ENCODE peak calls at places on chromosomes 16 and 17, in six cellular contexts. E is Peyer's patch, O is BE2C, Z is GM23338, Y is hepatocyte, Q is A549. I is an unnamed sample.

GRCh38 chr17:64295146-64295545 is 32.1 kb upstream of the TEX2 start:
- DNase-seq in E (no peak), O (no peak), Z (no peak), Y (no peak), Q (no peak), I (no peak)

GRCh38 chr17:42989726-42990652 is 8.2 kb upstream of the RPL27 start:
- DNase-seq in E (no peak), O (no peak), Z (no peak), Y (no peak), Q (peak; percentile 64), I (no peak)

GRCh38 chr16:48950184-48950583 is 331.5 kb downstream of the CBLN1 start:
- DNase-seq in E (no peak), O (no peak), Z (no peak), Y (no peak), Q (no peak), I (no peak)

GRCh38 chr16:2530629-2531318 is 434 bp downstream of the CEMP1 start:
- DNase-seq in E (peak; percentile 52), O (no peak), Z (no peak), Y (peak; percentile 10), Q (no peak), I (no peak)

GRCh38 chr17:49343273-49343672 is 18.8 kb downstream of the ZNF652 start:
- DNase-seq in E (no peak), O (no peak), Z (no peak), Y (no peak), Q (no peak), I (no peak)

GRCh38 chr17:40558651-40559015 is 6.6 kb downstream of the CCR7 start:
- DNase-seq in E (no peak), O (no peak), Z (no peak), Y (no peak), Q (no peak), I (no peak)

GRCh38 chr16:82621796-82622195 is 5.0 kb upstream of the CDH13 start:
- DNase-seq in E (no peak), O (no peak), Z (peak; percentile 13), Y (no peak), Q (no peak), I (no peak)

GRCh38 chr17:38604479-38605229 is 1.1 kb downstream of the SRCIN1 start:
- DNase-seq in E (no peak), O (peak; percentile 57), Z (peak; percentile 82), Y (peak; percentile 44), Q (peak; percentile 48), I (peak; percentile 48)

GRCh38 chr17:81516439-81516838 is 3.8 kb upstream of the ACTG1 start:
- DNase-seq in E (peak; percentile 44), O (no peak), Z (no peak), Y (no peak), Q (no peak), I (no peak)

GRCh38 chr17:35726609-35727460 is 4.6 kb upstream of the RASL10B start:
- DNase-seq in E (peak; percentile 75), O (peak; percentile 94), Z (peak; percentile 44), Y (peak; percentile 86), Q (no peak), I (peak; percentile 65)

GRCh38 chr17:27762527-27763305 is 37.6 kb downstream of the NOS2 start:
- DNase-seq in E (no peak), O (no peak), Z (peak; percentile 68), Y (peak; percentile 48), Q (peak; percentile 48), I (peak; percentile 71)

GRCh38 chr17:48494335-48494734 is 36.5 kb downstream of the HOXB1 start:
- DNase-seq in E (no peak), O (no peak), Z (no peak), Y (no peak), Q (no peak), I (no peak)

GRCh38 chr16:23423496-23424049 is 29.4 kb downstream of the COG7 start:
- DNase-seq in E (peak; percentile 85), O (peak; percentile 10), Z (peak; percentile 41), Y (peak; percentile 39), Q (peak; percentile 93), I (no peak)

GRCh38 chr16:28140788-28141618 is 70.8 kb downstream of the XPO6 start:
- DNase-seq in E (peak; percentile 82), O (no peak), Z (peak; percentile 24), Y (no peak), Q (no peak), I (no peak)

GRCh38 chr17:81052199-81052997 is 17.4 kb downstream of the BAIAP2 start:
- DNase-seq in E (no peak), O (peak; percentile 83), Z (no peak), Y (no peak), Q (no peak), I (no peak)

GRCh38 chr17:58520843-58521430 is 6.5 kb upstream of the MTMR4 start:
- DNase-seq in E (no peak), O (peak; percentile 57), Z (peak; percentile 83), Y (peak; percentile 51), Q (peak; percentile 58), I (no peak)

GRCh38 chr17:27226611-27227234 is 67.2 kb upstream of the WSB1 start:
- DNase-seq in E (peak; percentile 74), O (no peak), Z (no peak), Y (peak; percentile 38), Q (peak; percentile 73), I (no peak)

GRCh38 chr17:36203335-36203734 is 6.8 kb upstream of the CCL3L1 start:
- DNase-seq in E (no peak), O (no peak), Z (no peak), Y (no peak), Q (no peak), I (no peak)

GRCh38 chr17:18069101-18069500 is 18.6 kb upstream of the DRG2 start:
- DNase-seq in E (no peak), O (no peak), Z (no peak), Y (no peak), Q (no peak), I (no peak)

GRCh38 chr17:77670125-77670524 is 288.4 kb upstream of the TNRC6C start:
- DNase-seq in E (no peak), O (no peak), Z (no peak), Y (no peak), Q (no peak), I (no peak)

GRCh38 chr17:15279011-15279477 is 13.9 kb upstream of the PMP22 start:
- DNase-seq in E (no peak), O (no peak), Z (no peak), Y (peak; percentile 55), Q (peak; percentile 96), I (no peak)

GRCh38 chr17:13597723-13598347 is 3.9 kb downstream of the HS3ST3A1 start:
- DNase-seq in E (peak; percentile 60), O (peak; percentile 11), Z (peak; percentile 46), Y (peak; percentile 64), Q (peak; percentile 59), I (no peak)
- TF ChIP-seq CTCF in E (peak; percentile 69), O (peak; percentile 74), Z (peak; percentile 74), Y (peak; percentile 84), Q (peak; percentile 87), I (peak; percentile 42)

GRCh38 chr16:46747777-46748651 is at the start of gene MYLK3:
- DNase-seq in E (peak; percentile 27), O (no peak), Z (peak; percentile 78), Y (peak; percentile 36), Q (no peak), I (peak; percentile 79)
- H3K4me3 ChIP-seq in E (no peak within 1 kb of the TSS), O (no peak within 1 kb of the TSS), Z (no peak within 1 kb of the TSS), Y (no peak within 1 kb of the TSS), Q (no peak within 1 kb of the TSS), I (no peak within 1 kb of the TSS)

DNA sequence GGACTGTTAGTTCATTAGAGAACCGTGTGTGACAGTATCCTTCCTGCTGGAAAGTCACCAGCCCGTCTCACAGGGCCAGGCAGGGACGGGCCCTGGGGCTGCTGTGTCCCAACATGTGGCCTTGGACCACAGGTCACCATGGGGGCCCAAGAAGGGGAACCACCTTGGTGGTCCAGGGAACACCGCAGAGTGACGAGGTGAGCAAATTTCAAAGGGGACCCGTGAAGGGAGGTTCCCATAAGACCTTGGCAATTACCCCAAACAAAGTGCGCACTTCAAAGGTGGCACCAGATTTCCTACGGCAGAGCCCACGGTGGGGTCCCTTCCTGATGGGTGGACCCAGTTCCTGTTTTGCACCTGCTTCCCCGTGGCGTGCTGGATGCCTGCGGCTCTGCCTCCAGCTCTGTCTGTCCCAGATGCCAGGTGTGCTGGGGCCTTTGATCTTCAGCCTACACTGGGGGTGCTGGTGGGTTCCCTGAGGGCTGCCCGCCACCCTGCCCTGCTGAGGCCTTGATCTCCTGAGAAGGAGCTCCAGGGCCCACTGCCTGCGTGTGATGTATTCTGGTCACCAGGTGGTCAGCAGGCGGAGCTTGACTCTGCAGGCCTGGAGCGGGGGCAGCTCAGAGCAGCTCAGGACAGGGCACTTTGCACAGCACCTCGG is 27.0 kb downstream of the SLC7A5 start:
- DNase-seq in E (no peak), O (no peak), Z (no peak), Y (no peak), Q (no peak), I (no peak)
- H3K4me1 ChIP-seq in E (peaks cover 12% of the 10 kb centered on the region), O (peaks cover 16% of the 10 kb centered on the region), Z (no peaks in the 10 kb centered on the region), Y (peaks cover 8% of the 10 kb centered on the region), Q (peaks cover 100% of the 10 kb centered on the region), I (peaks cover 14% of the 10 kb centered on the region)

GRCh38 chr16:56870271-56870888 is 5.4 kb downstream of the SLC12A3 start:
- DNase-seq in E (no peak), O (no peak), Z (no peak), Y (no peak), Q (no peak), I (peak; percentile 36)

GRCh38 chr16:56868175-56868574 is 3.2 kb downstream of the SLC12A3 start:
- DNase-seq in E (no peak), O (no peak), Z (no peak), Y (no peak), Q (no peak), I (no peak)

GRCh38 chr16:56866955-56867830 is 2.2 kb downstream of the SLC12A3 start:
- DNase-seq in E (peak; percentile 78), O (peak; percentile 55), Z (peak; percentile 84), Y (peak; percentile 77), Q (peak; percentile 60), I (peak; percentile 68)

GRCh38 chr16:56871172-56871593 is 6.2 kb downstream of the SLC12A3 start:
- DNase-seq in E (peak; percentile 69), O (peak; percentile 49), Z (no peak), Y (peak; percentile 46), Q (peak; percentile 28), I (peak; percentile 80)

GRCh38 chr16:56869513-56870270 is 4.7 kb downstream of the SLC12A3 start:
- DNase-seq in E (peak; percentile 62), O (no peak), Z (peak; percentile 75), Y (no peak), Q (peak; percentile 80), I (peak; percentile 68)
- TF ChIP-seq CTCF in E (peak; percentile 35), O (peak; percentile 28), Z (peak; percentile 54), Y (peak; percentile 7), Q (peak; percentile 35), I (peak; percentile 53)

DNA sequence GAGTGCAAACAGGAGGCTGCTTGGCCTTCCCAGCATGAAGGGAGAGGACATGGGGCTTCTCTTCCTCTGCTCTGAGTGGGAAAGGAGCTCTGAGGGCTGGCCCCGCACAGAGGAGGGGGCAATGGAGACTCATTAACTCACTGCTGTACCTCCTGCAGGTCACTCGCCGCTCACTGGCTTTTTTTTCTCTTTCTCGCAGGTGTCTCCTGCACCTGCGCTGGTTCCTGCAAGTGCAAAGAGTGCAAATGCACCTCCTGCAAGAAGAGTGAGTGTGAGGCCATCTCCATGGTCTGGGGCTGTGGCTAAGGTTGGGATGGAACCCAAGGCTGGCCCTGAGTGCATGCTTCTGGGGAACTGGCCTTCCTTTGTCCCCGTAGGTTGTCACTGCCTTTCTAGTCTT is 717 bp downstream of the MT1F start:
- DNase-seq in E (no peak), O (no peak), Z (no peak), Y (no peak), Q (no peak), I (no peak)
- H3K4me3 ChIP-seq in E (no peak overlapping the region), O (no peak overlapping the region), Z (peak overlapping the region; percentile 82), Y (no peak overlapping the region), Q (peak overlapping the region; percentile 56), I (peak overlapping the region; percentile 69)